ENCODE peak calls at places on chromosomes 16 and 17, in four cellular contexts. One of them, this sample, is unnamed.
A peak's percentile ranks its signal among the peaks of the same experiment; 100 is the strongest.

GRCh38 chr16:17266606-17267313 is 204.0 kb downstream of the XYLT1 start:
- DNase-seq in breast epithelium: no peak
- DNase-seq in AG09319: no peak
- DNase-seq in endothelial cell: no peak
- DNase-seq in this sample: no peak

GRCh38 chr17:48351916-48352332 is 78.1 kb downstream of the SKAP1 start:
- DNase-seq in breast epithelium: no peak
- DNase-seq in AG09319: peak; percentile 7
- DNase-seq in endothelial cell: no peak
- DNase-seq in this sample: no peak

GRCh38 chr16:88685156-88686061 is 898 bp downstream of the SNAI3 start:
- DNase-seq in breast epithelium: no peak
- DNase-seq in AG09319: no peak
- DNase-seq in endothelial cell: peak; percentile 54
- DNase-seq in this sample: no peak

GRCh38 chr17:59254742-59255141 is 34.4 kb downstream of the GDPD1 start:
- DNase-seq in AG09319: no peak
- DNase-seq in endothelial cell: no peak
- DNase-seq in breast epithelium: no peak
- DNase-seq in this sample: no peak

GRCh38 chr17:20008242-20009051 is 712 bp upstream of the SPECC1 start:
- DNase-seq in breast epithelium: no peak
- DNase-seq in endothelial cell: peak; percentile 11
- DNase-seq in AG09319: no peak
- DNase-seq in this sample: peak; percentile 30

GRCh38 chr16:48014349-48015135 is 141.3 kb downstream of the ABCC12 start:
- DNase-seq in endothelial cell: no peak
- DNase-seq in AG09319: no peak
- DNase-seq in breast epithelium: no peak
- DNase-seq in this sample: no peak

GRCh38 chr16:21639493-21639892 is 12.9 kb downstream of the IGSF6 start:
- DNase-seq in AG09319: no peak
- DNase-seq in breast epithelium: no peak
- DNase-seq in endothelial cell: no peak
- DNase-seq in this sample: no peak

GRCh38 chr16:84844049-84844350 is 24.2 kb downstream of the CRISPLD2 start:
- DNase-seq in endothelial cell: no peak
- DNase-seq in AG09319: no peak
- DNase-seq in breast epithelium: no peak
- DNase-seq in this sample: no peak

GRCh38 chr16:49411121-49411970 is 37.7 kb downstream of the C16orf78 start:
- DNase-seq in AG09319: no peak
- DNase-seq in breast epithelium: no peak
- DNase-seq in endothelial cell: no peak
- DNase-seq in this sample: no peak

GRCh38 chr16:90077757-90078593 is 844 bp upstream of the PRDM7 start:
- DNase-seq in AG09319: no peak
- DNase-seq in endothelial cell: no peak
- DNase-seq in breast epithelium: no peak
- DNase-seq in this sample: no peak

GRCh38 chr17:65015855-65016254 is 40.7 kb downstream of the GNA13 start:
- DNase-seq in AG09319: no peak
- DNase-seq in endothelial cell: no peak
- DNase-seq in breast epithelium: no peak
- DNase-seq in this sample: no peak

GRCh38 chr17:76710863-76711611 is at the start of gene MXRA7:
- DNase-seq in breast epithelium: no peak
- DNase-seq in endothelial cell: peak; percentile 65
- DNase-seq in AG09319: no peak
- DNase-seq in this sample: peak; percentile 84

GRCh38 chr16:72752004-72752695 is 295.8 kb downstream of the ZFHX3 start:
- DNase-seq in endothelial cell: no peak
- DNase-seq in AG09319: no peak
- DNase-seq in breast epithelium: no peak
- DNase-seq in this sample: no peak

GRCh38 chr17:17350491-17351355 is 47.5 kb downstream of the NT5M start:
- DNase-seq in breast epithelium: no peak
- DNase-seq in endothelial cell: no peak
- DNase-seq in AG09319: no peak
- DNase-seq in this sample: no peak

GRCh38 chr17:17070931-17071330 is 28.7 kb downstream of the MPRIP start:
- DNase-seq in AG09319: no peak
- DNase-seq in breast epithelium: peak; percentile 10
- DNase-seq in endothelial cell: no peak
- DNase-seq in this sample: no peak

GRCh38 chr16:17238285-17239028 is 232.3 kb downstream of the XYLT1 start:
- DNase-seq in breast epithelium: no peak
- DNase-seq in endothelial cell: no peak
- DNase-seq in AG09319: peak; percentile 3
- DNase-seq in this sample: no peak

GRCh38 chr17:50547035-50547735 is at the start of gene SPATA20:
- DNase-seq in AG09319: peak; percentile 78
- DNase-seq in endothelial cell: peak; percentile 92
- DNase-seq in breast epithelium: peak; percentile 93
- DNase-seq in this sample: peak; percentile 91

GRCh38 chr16:3760518-3760917 is 43.2 kb upstream of the TRAP1 start:
- DNase-seq in endothelial cell: no peak
- DNase-seq in AG09319: no peak
- DNase-seq in breast epithelium: no peak
- DNase-seq in this sample: no peak

GRCh38 chr17:76382803-76383644 is 1.4 kb upstream of the SPHK1 start:
- DNase-seq in breast epithelium: no peak
- DNase-seq in endothelial cell: peak; percentile 33
- DNase-seq in AG09319: no peak
- DNase-seq in this sample: peak; percentile 60

GRCh38 chr16:66508261-66508913 is 41.5 kb downstream of the TK2 start:
- DNase-seq in AG09319: no peak
- DNase-seq in endothelial cell: no peak
- DNase-seq in breast epithelium: peak; percentile 53
- DNase-seq in this sample: no peak

GRCh38 chr17:48908853-48909394 is 717 bp downstream of the UBE2Z start:
- DNase-seq in AG09319: peak; percentile 77
- DNase-seq in endothelial cell: peak; percentile 89
- DNase-seq in breast epithelium: peak; percentile 65
- DNase-seq in this sample: peak; percentile 86

GRCh38 chr16:64416232-64417010 is 705.4 kb downstream of the CDH11 start:
- DNase-seq in breast epithelium: no peak
- DNase-seq in AG09319: peak; percentile 37
- DNase-seq in endothelial cell: no peak
- DNase-seq in this sample: no peak

GRCh38 chr16:77335652-77336234 is 99.1 kb downstream of the ADAMTS18 start:
- DNase-seq in breast epithelium: no peak
- DNase-seq in endothelial cell: no peak
- DNase-seq in AG09319: no peak
- DNase-seq in this sample: no peak

GRCh38 chr17:62931101-62931500 is 34.9 kb upstream of the TANC2 start:
- DNase-seq in endothelial cell: no peak
- DNase-seq in AG09319: no peak
- DNase-seq in breast epithelium: no peak
- DNase-seq in this sample: no peak

GRCh38 chr16:20920091-20920490 is 19.5 kb downstream of the LYRM1 start:
- DNase-seq in AG09319: no peak
- DNase-seq in breast epithelium: no peak
- DNase-seq in endothelial cell: no peak
- DNase-seq in this sample: no peak

GRCh38 chr16:68743664-68744063 is 6.6 kb downstream of the CDH1 start:
- DNase-seq in breast epithelium: no peak
- DNase-seq in AG09319: no peak
- DNase-seq in endothelial cell: no peak
- DNase-seq in this sample: no peak

GRCh38 chr17:13074026-13074425 is 56.2 kb upstream of the ELAC2 start:
- DNase-seq in AG09319: no peak
- DNase-seq in breast epithelium: no peak
- DNase-seq in endothelial cell: no peak
- DNase-seq in this sample: no peak

GRCh38 chr16:2829501-2830354 is at the start of gene ZG16B:
- DNase-seq in AG09319: no peak
- DNase-seq in breast epithelium: peak; percentile 68
- DNase-seq in endothelial cell: no peak
- DNase-seq in this sample: no peak

GRCh38 chr17:19012171-19013080 is 7.9 kb upstream of the FAM83G start:
- DNase-seq in AG09319: no peak
- DNase-seq in endothelial cell: no peak
- DNase-seq in breast epithelium: no peak
- DNase-seq in this sample: peak; percentile 14

GRCh38 chr17:50049636-50050035 is 6.3 kb upstream of the ITGA3 start:
- DNase-seq in breast epithelium: no peak
- DNase-seq in endothelial cell: no peak
- DNase-seq in AG09319: no peak
- DNase-seq in this sample: no peak

GRCh38 chr16:30470170-30470512 is 2.4 kb upstream of the ITGAL start:
- DNase-seq in AG09319: no peak
- DNase-seq in breast epithelium: no peak
- DNase-seq in endothelial cell: no peak
- DNase-seq in this sample: no peak

DNA sequence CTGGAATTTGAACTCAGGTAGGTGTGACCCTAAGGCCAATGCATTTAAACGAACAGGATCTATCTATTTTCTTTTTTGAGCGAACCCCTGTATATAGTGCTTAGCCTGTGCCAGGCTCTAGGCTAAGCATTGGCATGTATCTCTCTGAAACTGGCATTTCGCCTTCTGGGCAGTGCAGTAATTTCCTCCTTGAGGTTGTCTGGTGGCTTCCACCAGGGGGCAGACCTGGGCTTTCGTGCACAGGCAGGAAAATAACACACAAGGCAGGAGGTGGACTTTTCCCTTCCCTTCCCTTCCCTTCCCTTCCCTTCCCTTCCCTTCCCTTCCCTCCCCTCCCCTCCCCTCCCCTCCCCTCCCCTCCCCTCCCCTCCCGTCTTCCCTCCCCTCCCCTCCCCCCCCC is 34.4 kb upstream of the PRKCB start:
- DNase-seq in endothelial cell: peak; percentile 82
- DNase-seq in AG09319: peak; percentile 18
- DNase-seq in breast epithelium: peak; percentile 57
- DNase-seq in this sample: peak; percentile 58
- TF ChIP-seq CTCF in endothelial cell: peak; percentile 69
- TF ChIP-seq CTCF in AG09319: peak; percentile 71
- TF ChIP-seq CTCF in breast epithelium: peak; percentile 39
- TF ChIP-seq CTCF in this sample: peak; percentile 51

GRCh38 chr17:7394452-7395191 is at the start of gene PLSCR3:
- DNase-seq in breast epithelium: peak; percentile 79
- DNase-seq in endothelial cell: peak; percentile 85
- DNase-seq in AG09319: peak; percentile 62
- DNase-seq in this sample: peak; percentile 93
- TF ChIP-seq CTCF in breast epithelium: peak; percentile 56
- TF ChIP-seq CTCF in endothelial cell: peak; percentile 45
- TF ChIP-seq CTCF in AG09319: peak; percentile 38
- TF ChIP-seq CTCF in this sample: peak; percentile 43

GRCh38 chr16:83627996-83628395 is 179.8 kb upstream of the HSBP1 start:
- DNase-seq in endothelial cell: no peak
- DNase-seq in AG09319: no peak
- DNase-seq in breast epithelium: no peak
- DNase-seq in this sample: no peak
- TF ChIP-seq CTCF in endothelial cell: no peak
- TF ChIP-seq CTCF in AG09319: no peak
- TF ChIP-seq CTCF in breast epithelium: no peak
- TF ChIP-seq CTCF in this sample: no peak

GRCh38 chr17:30565073-30565935 is 88.1 kb downstream of the GOSR1 start:
- DNase-seq in breast epithelium: no peak
- DNase-seq in AG09319: no peak
- DNase-seq in endothelial cell: no peak
- DNase-seq in this sample: no peak
- TF ChIP-seq CTCF in breast epithelium: no peak
- TF ChIP-seq CTCF in AG09319: no peak
- TF ChIP-seq CTCF in endothelial cell: no peak
- TF ChIP-seq CTCF in this sample: no peak